ENCODE peak calls at places on chromosomes 5 and 9, in ten cellular contexts. One of them, this sample, is unnamed.

GRCh38 chr9:91789941-91790340 is 160.1 kb downstream of the ROR2 start:
- DNase-seq in A549: no peak
- DNase-seq in ovary: no peak
- DNase-seq in transverse colon: no peak
- DNase-seq in GM12878: no peak
- DNase-seq in SK-N-SH: no peak
- DNase-seq in HepG2: no peak
- DNase-seq in sigmoid colon: peak; percentile 34
- DNase-seq in stomach: no peak
- DNase-seq in K562: no peak
- DNase-seq in this sample: no peak

GRCh38 chr5:77635617-77636422 is 2.7 kb downstream of the OTP start:
- DNase-seq in A549: no peak
- DNase-seq in ovary: no peak
- DNase-seq in transverse colon: no peak
- DNase-seq in GM12878: no peak
- DNase-seq in SK-N-SH: peak; percentile 25
- DNase-seq in HepG2: no peak
- DNase-seq in sigmoid colon: no peak
- DNase-seq in stomach: no peak
- DNase-seq in K562: peak; percentile 35
- DNase-seq in this sample: no peak

GRCh38 chr5:142201471-142201887 is 92.9 kb downstream of the NDFIP1 start:
- DNase-seq in A549: no peak
- DNase-seq in ovary: no peak
- DNase-seq in transverse colon: no peak
- DNase-seq in GM12878: no peak
- DNase-seq in SK-N-SH: no peak
- DNase-seq in HepG2: no peak
- DNase-seq in sigmoid colon: no peak
- DNase-seq in stomach: no peak
- DNase-seq in K562: no peak
- DNase-seq in this sample: no peak

GRCh38 chr5:98296426-98296825 is 477.0 kb upstream of the RGMB start:
- DNase-seq in A549: no peak
- DNase-seq in ovary: no peak
- DNase-seq in transverse colon: no peak
- DNase-seq in GM12878: no peak
- DNase-seq in SK-N-SH: no peak
- DNase-seq in HepG2: no peak
- DNase-seq in sigmoid colon: no peak
- DNase-seq in stomach: no peak
- DNase-seq in K562: no peak
- DNase-seq in this sample: no peak

GRCh38 chr9:16515207-16515606 is 355.3 kb downstream of the BNC2 start:
- DNase-seq in A549: no peak
- DNase-seq in ovary: no peak
- DNase-seq in transverse colon: no peak
- DNase-seq in GM12878: no peak
- DNase-seq in SK-N-SH: peak; percentile 74
- DNase-seq in HepG2: no peak
- DNase-seq in sigmoid colon: peak; percentile 73
- DNase-seq in stomach: no peak
- DNase-seq in K562: no peak
- DNase-seq in this sample: no peak

GRCh38 chr5:82537646-82538306 is 259.6 kb upstream of the RPS23 start:
- DNase-seq in A549: no peak
- DNase-seq in ovary: no peak
- DNase-seq in transverse colon: no peak
- DNase-seq in GM12878: no peak
- DNase-seq in SK-N-SH: peak; percentile 20
- DNase-seq in HepG2: no peak
- DNase-seq in sigmoid colon: no peak
- DNase-seq in stomach: no peak
- DNase-seq in K562: no peak
- DNase-seq in this sample: no peak

GRCh38 chr9:130918870-130919558 is 20.0 kb downstream of the FIBCD1 start:
- DNase-seq in A549: no peak
- DNase-seq in ovary: no peak
- DNase-seq in transverse colon: no peak
- DNase-seq in GM12878: no peak
- DNase-seq in SK-N-SH: no peak
- DNase-seq in HepG2: no peak
- DNase-seq in sigmoid colon: no peak
- DNase-seq in stomach: no peak
- DNase-seq in K562: no peak
- DNase-seq in this sample: no peak

GRCh38 chr9:116405321-116405720 is 251.7 kb downstream of the PAPPA start:
- DNase-seq in A549: no peak
- DNase-seq in ovary: no peak
- DNase-seq in transverse colon: no peak
- DNase-seq in GM12878: no peak
- DNase-seq in SK-N-SH: no peak
- DNase-seq in HepG2: no peak
- DNase-seq in sigmoid colon: no peak
- DNase-seq in stomach: no peak
- DNase-seq in K562: no peak
- DNase-seq in this sample: no peak

GRCh38 chr9:9612270-9612669 is 1000.5 kb downstream of the PTPRD start:
- DNase-seq in A549: no peak
- DNase-seq in ovary: no peak
- DNase-seq in transverse colon: peak; percentile 7
- DNase-seq in GM12878: peak; percentile 3
- DNase-seq in SK-N-SH: peak; percentile 24
- DNase-seq in HepG2: no peak
- DNase-seq in sigmoid colon: no peak
- DNase-seq in stomach: no peak
- DNase-seq in K562: no peak
- DNase-seq in this sample: no peak

GRCh38 chr9:127858041-127858512 is 3.6 kb upstream of the ENG start:
- DNase-seq in A549: no peak
- DNase-seq in ovary: peak; percentile 61
- DNase-seq in transverse colon: no peak
- DNase-seq in GM12878: no peak
- DNase-seq in SK-N-SH: peak; percentile 82
- DNase-seq in HepG2: no peak
- DNase-seq in sigmoid colon: no peak
- DNase-seq in stomach: no peak
- DNase-seq in K562: no peak
- DNase-seq in this sample: no peak

GRCh38 chr9:38651400-38652042 is 31.1 kb upstream of the ANKRD18A start:
- DNase-seq in A549: no peak
- DNase-seq in ovary: no peak
- DNase-seq in transverse colon: no peak
- DNase-seq in GM12878: peak; percentile 11
- DNase-seq in SK-N-SH: no peak
- DNase-seq in HepG2: no peak
- DNase-seq in sigmoid colon: no peak
- DNase-seq in stomach: no peak
- DNase-seq in K562: no peak
- DNase-seq in this sample: no peak

GRCh38 chr5:644971-645370 is 32.8 kb downstream of the CEP72 start:
- DNase-seq in A549: no peak
- DNase-seq in ovary: no peak
- DNase-seq in transverse colon: no peak
- DNase-seq in GM12878: no peak
- DNase-seq in SK-N-SH: no peak
- DNase-seq in HepG2: no peak
- DNase-seq in sigmoid colon: peak; percentile 42
- DNase-seq in stomach: no peak
- DNase-seq in K562: no peak
- DNase-seq in this sample: no peak

GRCh38 chr5:140322751-140323731 is 20.1 kb upstream of the PFDN1 start:
- DNase-seq in A549: no peak
- DNase-seq in ovary: no peak
- DNase-seq in transverse colon: no peak
- DNase-seq in GM12878: no peak
- DNase-seq in SK-N-SH: no peak
- DNase-seq in HepG2: peak; percentile 72
- DNase-seq in sigmoid colon: peak; percentile 76
- DNase-seq in stomach: peak; percentile 84
- DNase-seq in K562: no peak
- DNase-seq in this sample: no peak

GRCh38 chr5:181028032-181028819 is 11.8 kb upstream of the BTNL9 start:
- DNase-seq in A549: peak; percentile 71
- DNase-seq in ovary: no peak
- DNase-seq in transverse colon: no peak
- DNase-seq in GM12878: no peak
- DNase-seq in SK-N-SH: no peak
- DNase-seq in HepG2: no peak
- DNase-seq in sigmoid colon: no peak
- DNase-seq in stomach: no peak
- DNase-seq in K562: peak; percentile 97
- DNase-seq in this sample: no peak

GRCh38 chr5:115720888-115721287 is 95.1 kb upstream of the TMED7 start:
- DNase-seq in A549: no peak
- DNase-seq in ovary: no peak
- DNase-seq in transverse colon: no peak
- DNase-seq in GM12878: no peak
- DNase-seq in SK-N-SH: no peak
- DNase-seq in HepG2: no peak
- DNase-seq in sigmoid colon: no peak
- DNase-seq in stomach: no peak
- DNase-seq in K562: no peak
- DNase-seq in this sample: no peak

GRCh38 chr5:124996023-124996763 is 249.8 kb upstream of the ZNF608 start:
- DNase-seq in A549: no peak
- DNase-seq in ovary: no peak
- DNase-seq in transverse colon: no peak
- DNase-seq in GM12878: no peak
- DNase-seq in SK-N-SH: no peak
- DNase-seq in HepG2: no peak
- DNase-seq in sigmoid colon: no peak
- DNase-seq in stomach: no peak
- DNase-seq in K562: no peak
- DNase-seq in this sample: no peak

GRCh38 chr5:42951169-42951846 is 88.8 kb downstream of the ANXA2R start:
- DNase-seq in A549: no peak
- DNase-seq in ovary: peak; percentile 31
- DNase-seq in transverse colon: peak; percentile 59
- DNase-seq in GM12878: peak; percentile 13
- DNase-seq in SK-N-SH: peak; percentile 45
- DNase-seq in HepG2: no peak
- DNase-seq in sigmoid colon: no peak
- DNase-seq in stomach: peak; percentile 32
- DNase-seq in K562: no peak
- DNase-seq in this sample: peak; percentile 80

GRCh38 chr9:18122156-18122555 is 351.8 kb upstream of the ADAMTSL1 start:
- DNase-seq in A549: no peak
- DNase-seq in ovary: no peak
- DNase-seq in transverse colon: no peak
- DNase-seq in GM12878: no peak
- DNase-seq in SK-N-SH: no peak
- DNase-seq in HepG2: no peak
- DNase-seq in sigmoid colon: no peak
- DNase-seq in stomach: no peak
- DNase-seq in K562: no peak
- DNase-seq in this sample: no peak

GRCh38 chr9:113587471-113588031 is 124.0 kb downstream of the RGS3 start:
- DNase-seq in A549: no peak
- DNase-seq in ovary: peak; percentile 73
- DNase-seq in transverse colon: no peak
- DNase-seq in GM12878: no peak
- DNase-seq in SK-N-SH: peak; percentile 89
- DNase-seq in HepG2: no peak
- DNase-seq in sigmoid colon: peak; percentile 80
- DNase-seq in stomach: no peak
- DNase-seq in K562: peak; percentile 74
- DNase-seq in this sample: no peak

GRCh38 chr5:74953961-74954720 is 88.0 kb upstream of the FAM169A start:
- DNase-seq in A549: no peak
- DNase-seq in ovary: no peak
- DNase-seq in transverse colon: no peak
- DNase-seq in GM12878: no peak
- DNase-seq in SK-N-SH: no peak
- DNase-seq in HepG2: peak; percentile 94
- DNase-seq in sigmoid colon: no peak
- DNase-seq in stomach: no peak
- DNase-seq in K562: no peak
- DNase-seq in this sample: no peak
- TF ChIP-seq EP300 in A549: no peak
- TF ChIP-seq EP300 in ovary: no peak
- TF ChIP-seq EP300 in transverse colon: no peak
- TF ChIP-seq EP300 in GM12878: no peak
- TF ChIP-seq EP300 in SK-N-SH: no peak
- TF ChIP-seq EP300 in HepG2: peak; percentile 83
- TF ChIP-seq EP300 in sigmoid colon: no peak
- TF ChIP-seq EP300 in stomach: no peak
- TF ChIP-seq EP300 in K562: no peak
- TF ChIP-seq EP300 in this sample: no peak

GRCh38 chr9:88820055-88820454 is 171.2 kb upstream of the S1PR3 start:
- DNase-seq in A549: no peak
- DNase-seq in ovary: no peak
- DNase-seq in transverse colon: no peak
- DNase-seq in GM12878: no peak
- DNase-seq in SK-N-SH: no peak
- DNase-seq in HepG2: no peak
- DNase-seq in sigmoid colon: no peak
- DNase-seq in stomach: no peak
- DNase-seq in K562: peak; percentile 28
- DNase-seq in this sample: no peak
- TF ChIP-seq EP300 in A549: no peak
- TF ChIP-seq EP300 in ovary: no peak
- TF ChIP-seq EP300 in transverse colon: no peak
- TF ChIP-seq EP300 in GM12878: no peak
- TF ChIP-seq EP300 in SK-N-SH: no peak
- TF ChIP-seq EP300 in HepG2: no peak
- TF ChIP-seq EP300 in sigmoid colon: no peak
- TF ChIP-seq EP300 in stomach: no peak
- TF ChIP-seq EP300 in K562: peak; percentile 22
- TF ChIP-seq EP300 in this sample: no peak

GRCh38 chr5:91166040-91166807 is 216.9 kb downstream of the ARRDC3 start:
- DNase-seq in A549: no peak
- DNase-seq in ovary: no peak
- DNase-seq in transverse colon: no peak
- DNase-seq in GM12878: no peak
- DNase-seq in SK-N-SH: no peak
- DNase-seq in HepG2: no peak
- DNase-seq in sigmoid colon: no peak
- DNase-seq in stomach: no peak
- DNase-seq in K562: no peak
- DNase-seq in this sample: no peak
- TF ChIP-seq EP300 in A549: no peak
- TF ChIP-seq EP300 in ovary: no peak
- TF ChIP-seq EP300 in transverse colon: no peak
- TF ChIP-seq EP300 in GM12878: no peak
- TF ChIP-seq EP300 in SK-N-SH: peak; percentile 7
- TF ChIP-seq EP300 in HepG2: no peak
- TF ChIP-seq EP300 in sigmoid colon: no peak
- TF ChIP-seq EP300 in stomach: no peak
- TF ChIP-seq EP300 in K562: no peak
- TF ChIP-seq EP300 in this sample: no peak

GRCh38 chr5:129804705-129805104 is 56.8 kb downstream of the MINAR2 start:
- DNase-seq in A549: no peak
- DNase-seq in ovary: no peak
- DNase-seq in transverse colon: no peak
- DNase-seq in GM12878: no peak
- DNase-seq in SK-N-SH: no peak
- DNase-seq in HepG2: no peak
- DNase-seq in sigmoid colon: no peak
- DNase-seq in stomach: no peak
- DNase-seq in K562: no peak
- DNase-seq in this sample: no peak

GRCh38 chr5:129803403-129803802 is 55.5 kb downstream of the MINAR2 start:
- DNase-seq in A549: no peak
- DNase-seq in ovary: no peak
- DNase-seq in transverse colon: no peak
- DNase-seq in GM12878: no peak
- DNase-seq in SK-N-SH: no peak
- DNase-seq in HepG2: no peak
- DNase-seq in sigmoid colon: no peak
- DNase-seq in stomach: no peak
- DNase-seq in K562: no peak
- DNase-seq in this sample: no peak

GRCh38 chr5:129807162-129807814 is 59.4 kb downstream of the MINAR2 start:
- DNase-seq in A549: no peak
- DNase-seq in ovary: no peak
- DNase-seq in transverse colon: no peak
- DNase-seq in GM12878: no peak
- DNase-seq in SK-N-SH: no peak
- DNase-seq in HepG2: no peak
- DNase-seq in sigmoid colon: no peak
- DNase-seq in stomach: no peak
- DNase-seq in K562: no peak
- DNase-seq in this sample: no peak
- TF ChIP-seq EP300 in A549: no peak
- TF ChIP-seq EP300 in ovary: no peak
- TF ChIP-seq EP300 in transverse colon: no peak
- TF ChIP-seq EP300 in GM12878: no peak
- TF ChIP-seq EP300 in SK-N-SH: no peak
- TF ChIP-seq EP300 in HepG2: no peak
- TF ChIP-seq EP300 in sigmoid colon: no peak
- TF ChIP-seq EP300 in stomach: no peak
- TF ChIP-seq EP300 in K562: no peak
- TF ChIP-seq EP300 in this sample: no peak